ENCODE peak calls at places on chromosomes 12 and 14, in seven cellular contexts. X is H9, F is IMR-90, B is H1, V is mesenchymal stem cell, I is neuronal stem cell, E is mesendoderm. D is an unnamed sample. For H3K4me1, the result is how much of the 10 kb centered on the place peaks cover.

GRCh38 chr12:77013091-77013490 is 52.3 kb downstream of the E2F7 start:
- DNase-seq in X (no peak), F (peak), B (no peak), V (peak), I (no peak), E (no peak), D (no peak)

GRCh38 chr12:19074700-19075099 is 54.8 kb upstream of the PLEKHA5 start:
- DNase-seq in X (no peak), F (peak), B (no peak), V (peak), I (no peak), E (no peak), D (no peak)

GRCh38 chr14:71415404-71415690 is 508.1 kb downstream of the PCNX1 start:
- DNase-seq in X (no peak), F (peak), B (no peak), V (peak), I (no peak), E (no peak), D (peak)

GRCh38 chr14:76408877-76409276 is 32.9 kb downstream of the ESRRB start:
- DNase-seq in X (no peak), F (no peak), B (no peak), V (no peak), I (no peak), E (no peak), D (no peak)

GRCh38 chr14:52553002-52553670 is 500 bp downstream of the GPR137C start:
- DNase-seq in X (peak), F (no peak), B (no peak), V (peak), I (no peak), E (peak), D (peak)

GRCh38 chr12:12976366-12976765 is 23.7 kb downstream of the HEBP1 start:
- DNase-seq in X (no peak), F (peak), B (no peak), V (peak), I (no peak), E (no peak), D (peak)

GRCh38 chr14:102316048-102316745 is 3.3 kb upstream of the ZNF839 start:
- DNase-seq in X (no peak), F (peak), B (no peak), V (peak), I (no peak), E (no peak), D (peak)

GRCh38 chr12:11941601-11942360 is 129.0 kb upstream of the BCL2L14 start:
- DNase-seq in X (no peak), F (peak), B (no peak), V (no peak), I (no peak), E (no peak), D (no peak)

GRCh38 chr12:50017047-50017446 is 8.2 kb downstream of the RACGAP1 start:
- DNase-seq in X (no peak), F (peak), B (no peak), V (peak), I (no peak), E (no peak), D (peak)

GRCh38 chr14:75101491-75101890 is 25.4 kb downstream of the NEK9 start:
- DNase-seq in X (no peak), F (no peak), B (no peak), V (no peak), I (no peak), E (no peak), D (no peak)

GRCh38 chr14:36068777-36069534 is 107.6 kb downstream of the PTCSC3 start:
- DNase-seq in X (no peak), F (peak), B (no peak), V (no peak), I (no peak), E (no peak), D (peak)

GRCh38 chr12:62919827-62920226 is 15.1 kb downstream of the PPM1H start:
- DNase-seq in X (no peak), F (peak), B (no peak), V (no peak), I (no peak), E (no peak), D (no peak)

GRCh38 chr14:92549853-92550244 is 36.3 kb downstream of the RIN3 start:
- DNase-seq in X (no peak), F (peak), B (no peak), V (no peak), I (no peak), E (no peak), D (no peak)

GRCh38 chr14:93712838-93713724 is 75.2 kb downstream of the PRIMA1 start:
- DNase-seq in X (no peak), F (peak), B (no peak), V (no peak), I (no peak), E (no peak), D (no peak)

GRCh38 chr12:125330645-125331341 is 265.6 kb downstream of the AACS start:
- DNase-seq in X (peak), F (no peak), B (no peak), V (no peak), I (peak), E (peak), D (peak)

GRCh38 chr12:80107221-80107620 is 7.9 kb downstream of the OTOGL start:
- DNase-seq in X (no peak), F (peak), B (no peak), V (no peak), I (no peak), E (no peak), D (no peak)

GRCh38 chr14:68680541-68681051 is 112.3 kb downstream of the ZFP36L1 start:
- DNase-seq in X (no peak), F (peak), B (no peak), V (peak), I (no peak), E (no peak), D (peak)

GRCh38 chr14:103830511-103831270 is 16.7 kb downstream of the PPP1R13B start:
- DNase-seq in X (no peak), F (no peak), B (no peak), V (no peak), I (no peak), E (no peak), D (no peak)

GRCh38 chr12:33330940-33331339 is 108.7 kb downstream of the SYT10 start:
- DNase-seq in X (no peak), F (no peak), B (no peak), V (no peak), I (no peak), E (no peak), D (no peak)

GRCh38 chr14:63670692-63671091 is 29.0 kb upstream of the WDR89 start:
- DNase-seq in X (no peak), F (no peak), B (no peak), V (no peak), I (no peak), E (no peak), D (no peak)

GRCh38 chr12:105740970-105741725 is 397.6 kb downstream of the NUAK1 start:
- DNase-seq in X (no peak), F (peak), B (no peak), V (peak), I (no peak), E (no peak), D (no peak)

GRCh38 chr12:11813422-11813813 is 163.9 kb downstream of the ETV6 start:
- DNase-seq in X (no peak), F (no peak), B (no peak), V (no peak), I (no peak), E (peak), D (no peak)

GRCh38 chr14:35425850-35426249 is 21.3 kb upstream of the NFKBIA start:
- DNase-seq in X (no peak), F (no peak), B (no peak), V (no peak), I (no peak), E (no peak), D (no peak)

GRCh38 chr12:1533205-1533601 is 61.2 kb downstream of the FBXL14 start:
- DNase-seq in X (peak), F (no peak), B (no peak), V (no peak), I (no peak), E (no peak), D (peak)

GRCh38 chr12:80567391-80567790 is 123.4 kb downstream of the PTPRQ start:
- DNase-seq in X (no peak), F (peak), B (no peak), V (peak), I (no peak), E (no peak), D (no peak)

GRCh38 chr14:29741909-29742401 is 185.7 kb downstream of the PRKD1 start:
- DNase-seq in X (no peak), F (peak), B (no peak), V (peak), I (no peak), E (no peak), D (no peak)

GRCh38 chr14:68722186-68722585 is 70.7 kb downstream of the ZFP36L1 start:
- DNase-seq in X (no peak), F (no peak), B (no peak), V (no peak), I (no peak), E (no peak), D (no peak)

GRCh38 chr12:111076611-111077451 is 156.5 kb upstream of the MYL2 start:
- DNase-seq in X (no peak), F (no peak), B (no peak), V (no peak), I (no peak), E (no peak), D (no peak)
- H2AK5ac ChIP-seq in X (no peak), F (no peak), B (no peak), V (no peak), I (no peak), E (no peak), D (no peak)

GRCh38 chr14:61652526-61653262 is 42.6 kb upstream of the HIF1A start:
- DNase-seq in X (no peak), F (no peak), B (no peak), V (peak), I (no peak), E (no peak), D (no peak)
- H3K4me1 ChIP-seq in X (under half), F (under half), B (under half), V (under half), I (under half), E (under half), D (under half)

DNA sequence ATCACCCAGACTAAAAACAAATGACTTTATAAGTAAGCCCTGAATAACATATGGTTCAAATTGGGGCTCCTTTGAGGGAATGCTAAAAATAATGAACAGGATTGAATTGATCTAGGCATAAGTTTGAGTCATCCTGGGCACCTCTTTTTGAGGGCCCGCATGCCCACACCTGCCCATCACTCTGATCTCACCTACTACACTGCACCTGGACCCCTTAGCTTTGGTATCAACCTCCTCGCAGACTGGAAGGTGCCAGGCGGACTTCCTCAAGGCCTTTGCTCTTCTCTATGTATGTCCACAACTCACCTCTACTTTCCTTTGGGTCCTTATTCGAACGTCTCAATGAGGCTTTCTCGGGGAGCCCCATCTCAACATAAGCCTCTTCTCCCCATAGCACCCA is 17.2 kb downstream of the NTN4 start:
- DNase-seq in X (no peak), F (no peak), B (no peak), V (no peak), I (no peak), E (no peak), D (no peak)
- H2BK120ac ChIP-seq in X (no peak), F (no peak), B (no peak), V (no peak), I (no peak), E (no peak), D (no peak)

GRCh38 chr12:91219919-91220318 is 37.3 kb upstream of the DCN start:
- DNase-seq in X (no peak), F (no peak), B (no peak), V (no peak), I (no peak), E (no peak), D (no peak)

GRCh38 chr12:91215940-91216454 is 33.4 kb upstream of the DCN start:
- DNase-seq in X (no peak), F (peak), B (no peak), V (peak), I (no peak), E (no peak), D (no peak)

GRCh38 chr12:91216871-91217270 is 34.3 kb upstream of the DCN start:
- DNase-seq in X (no peak), F (peak), B (no peak), V (no peak), I (no peak), E (no peak), D (no peak)

GRCh38 chr12:91222746-91223145 is 40.1 kb upstream of the DCN start:
- DNase-seq in X (no peak), F (peak), B (no peak), V (peak), I (no peak), E (no peak), D (no peak)

GRCh38 chr12:91219511-91219910 is 36.9 kb upstream of the DCN start:
- DNase-seq in X (no peak), F (peak), B (no peak), V (peak), I (no peak), E (no peak), D (no peak)
- H2AK5ac ChIP-seq in X (no peak), F (peak), B (no peak), V (no peak), I (no peak), E (no peak), D (no peak)

DNA sequence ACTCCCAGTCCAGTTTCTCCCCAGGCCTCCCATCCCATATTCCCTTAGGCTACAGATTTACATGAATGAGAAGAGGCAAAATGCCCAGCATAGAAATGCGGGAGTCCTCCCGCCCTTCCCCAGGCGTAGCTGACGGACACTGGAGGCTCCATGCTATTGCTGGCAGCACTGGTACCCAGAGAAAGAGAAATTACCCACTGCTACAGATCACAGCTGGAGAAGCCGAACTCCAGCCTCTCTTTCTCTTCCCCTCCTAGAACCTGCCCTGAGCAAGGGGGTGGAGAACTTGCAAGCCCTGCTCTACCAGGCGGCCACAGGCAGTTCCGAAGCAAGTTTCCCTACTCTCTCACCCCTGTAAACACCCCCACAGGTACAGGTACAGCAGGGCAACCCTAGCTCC is 3.6 kb downstream of the LTBR start:
- DNase-seq in X (peak), F (no peak), B (no peak), V (no peak), I (no peak), E (no peak), D (no peak)
- H3K4me1 ChIP-seq in X (under half), F (under half), B (under half), V (under half), I (under half), E (under half), D (under half)

DNA sequence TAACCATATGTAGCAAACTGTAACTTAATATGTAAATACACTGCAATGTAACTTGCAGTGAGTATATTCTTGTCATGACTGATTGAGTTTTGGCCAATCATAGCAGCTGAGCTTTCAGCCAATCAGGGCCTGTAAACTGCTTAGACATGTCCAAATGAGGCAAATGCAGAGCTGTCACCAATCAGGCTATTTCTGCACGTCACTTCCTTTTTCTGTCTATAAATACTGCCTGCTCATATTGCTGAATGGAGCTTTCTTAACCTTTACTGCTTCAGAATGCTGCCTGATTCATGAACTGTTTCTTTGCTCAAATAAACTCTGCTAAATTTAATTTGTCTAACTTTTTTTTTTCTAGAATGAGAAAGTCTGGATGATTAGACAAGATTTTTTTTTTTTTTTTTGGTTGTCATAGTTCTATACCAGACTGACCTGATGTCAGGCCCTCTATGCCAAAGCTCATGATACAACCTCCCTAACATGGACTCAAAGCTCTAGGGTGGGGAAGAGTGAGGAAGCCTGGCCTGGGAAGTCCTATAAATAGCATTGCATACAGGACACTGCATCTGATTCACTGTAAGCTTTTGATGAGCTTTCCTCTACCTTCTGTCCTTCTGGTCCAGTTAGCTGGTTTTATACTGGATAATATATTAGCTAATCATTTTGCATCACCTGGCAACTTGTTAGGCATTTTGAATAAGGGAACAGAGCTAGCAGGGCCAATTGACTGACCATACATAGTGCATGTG is 12.0 kb downstream of the MGP start:
- DNase-seq in X (no peak), F (peak), B (no peak), V (no peak), I (no peak), E (no peak), D (no peak)
- H2BK120ac ChIP-seq in X (no peak), F (no peak), B (no peak), V (no peak), I (no peak), E (no peak), D (no peak)

DNA sequence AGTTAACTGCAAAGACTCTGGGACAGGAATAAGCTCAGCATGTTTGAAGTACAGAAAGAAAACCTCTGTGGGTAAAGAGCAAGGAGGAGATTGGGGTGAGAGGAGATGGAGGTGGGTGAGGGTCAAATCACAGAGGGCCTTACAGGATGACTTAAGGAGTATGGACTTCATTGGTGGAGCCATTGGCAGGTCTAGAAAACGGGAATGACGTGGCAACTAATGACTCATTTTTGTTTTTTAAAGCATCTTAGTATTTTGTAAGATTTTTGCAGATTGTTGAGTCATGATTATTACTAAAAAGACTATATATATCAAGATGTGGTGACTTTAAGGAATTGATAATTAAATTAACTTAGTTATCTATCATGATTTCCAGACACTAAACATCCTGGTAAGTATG is 18.5 kb downstream of the UTP20 start:
- DNase-seq in X (no peak), F (peak), B (no peak), V (peak), I (no peak), E (peak), D (peak)
- H2AK5ac ChIP-seq in X (no peak), F (no peak), B (no peak), V (no peak), I (no peak), E (no peak), D (no peak)

GRCh38 chr14:99242816-99243795 is 28.9 kb downstream of the BCL11B start:
- DNase-seq in X (no peak), F (no peak), B (no peak), V (no peak), I (no peak), E (no peak), D (no peak)

GRCh38 chr14:99239661-99240092 is 32.3 kb downstream of the BCL11B start:
- DNase-seq in X (no peak), F (no peak), B (no peak), V (no peak), I (no peak), E (no peak), D (no peak)

GRCh38 chr14:99242238-99242637 is 29.8 kb downstream of the BCL11B start:
- DNase-seq in X (no peak), F (no peak), B (no peak), V (no peak), I (no peak), E (no peak), D (no peak)

GRCh38 chr14:99241314-99242035 is 30.5 kb downstream of the BCL11B start:
- DNase-seq in X (no peak), F (no peak), B (no peak), V (no peak), I (no peak), E (no peak), D (no peak)

GRCh38 chr14:99240512-99241313 is 31.3 kb downstream of the BCL11B start:
- DNase-seq in X (no peak), F (no peak), B (no peak), V (no peak), I (no peak), E (no peak), D (no peak)
- H3K4me1 ChIP-seq in X (under half), F (under half), B (under half), V (under half), I (under half), E (under half), D (under half)

GRCh38 chr12:28955921-28956320 is 193.2 kb upstream of the FAR2 start:
- DNase-seq in X (no peak), F (no peak), B (no peak), V (no peak), I (no peak), E (no peak), D (no peak)

GRCh38 chr12:28954333-28954732 is 194.7 kb upstream of the FAR2 start:
- DNase-seq in X (no peak), F (peak), B (no peak), V (no peak), I (no peak), E (no peak), D (no peak)

GRCh38 chr12:28955491-28955890 is 193.6 kb upstream of the FAR2 start:
- DNase-seq in X (no peak), F (peak), B (no peak), V (no peak), I (no peak), E (no peak), D (no peak)

GRCh38 chr12:28950049-28950448 is 199.0 kb upstream of the FAR2 start:
- DNase-seq in X (no peak), F (no peak), B (no peak), V (no peak), I (no peak), E (no peak), D (no peak)

DNA sequence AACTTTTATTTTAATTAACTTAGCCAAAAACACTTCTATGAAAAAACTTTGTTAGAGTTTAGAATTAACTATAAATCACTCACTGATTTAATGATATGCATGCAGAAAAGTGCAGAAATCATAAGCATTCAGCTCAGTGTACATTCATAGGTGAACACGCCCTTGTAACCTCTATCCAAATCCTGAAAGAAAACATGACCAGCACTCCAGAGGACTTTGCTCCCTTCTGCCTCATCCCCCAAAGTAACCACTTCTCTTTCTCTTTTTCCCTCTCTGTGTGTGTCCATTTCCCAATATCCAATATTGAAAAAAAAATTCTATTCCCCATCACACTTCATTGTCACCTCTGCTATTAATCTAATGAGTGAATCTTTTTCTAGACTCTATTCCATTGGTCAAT is 197.1 kb upstream of the FAR2 start:
- DNase-seq in X (no peak), F (no peak), B (no peak), V (no peak), I (no peak), E (no peak), D (no peak)
- H2BK120ac ChIP-seq in X (no peak), F (no peak), B (no peak), V (no peak), I (no peak), E (no peak), D (no peak)

GRCh38 chr14:81319314-81319713 is 80.8 kb downstream of the STON2 start:
- DNase-seq in X (no peak), F (no peak), B (no peak), V (no peak), I (no peak), E (no peak), D (no peak)
- H2AK5ac ChIP-seq in X (no peak), F (no peak), B (no peak), V (no peak), I (no peak), E (no peak), D (no peak)

D was measured in trophoblast cell.